ENCODE peak calls at places on chromosome 2, in six cellular contexts. X is GM06990; V is CD4-positive, alpha-beta T cell; N is endothelial cell; E is astrocyte of the spinal cord; T is hepatocyte. P is an unnamed sample.

GRCh38 chr2:172507199-172507598 is 48.7 kb upstream of the PDK1 start:
- DNase-seq in X (no peak), V (no peak), N (no peak), E (no peak), T (no peak), P (no peak)

GRCh38 chr2:70946832-70947442 is 11.2 kb downstream of the ATP6V1B1 start:
- DNase-seq in X (no peak), V (peak), N (peak), E (peak), T (peak), P (peak)

GRCh38 chr2:102540882-102541281 is 67.9 kb downstream of the SLC9A4 start:
- DNase-seq in X (no peak), V (no peak), N (no peak), E (no peak), T (peak), P (no peak)

GRCh38 chr2:230602562-230603230 is 109.9 kb upstream of the CAB39 start:
- DNase-seq in X (peak), V (peak), N (no peak), E (no peak), T (no peak), P (peak)

GRCh38 chr2:197159681-197160211 is 150.8 kb downstream of the ANKRD44 start:
- DNase-seq in X (no peak), V (no peak), N (no peak), E (peak), T (no peak), P (no peak)

GRCh38 chr2:42163444-42164045 is 5.6 kb upstream of the EML4 start:
- DNase-seq in X (no peak), V (no peak), N (no peak), E (no peak), T (no peak), P (no peak)

GRCh38 chr2:238582159-238582558 is 155.4 kb downstream of the ASB1 start:
- DNase-seq in X (no peak), V (no peak), N (no peak), E (peak), T (no peak), P (no peak)

GRCh38 chr2:20067992-20068727 is 16.7 kb upstream of the LAPTM4A start:
- DNase-seq in X (no peak), V (no peak), N (no peak), E (peak), T (no peak), P (no peak)

GRCh38 chr2:54569745-54570296 is 113.7 kb downstream of the SPTBN1 start:
- DNase-seq in X (peak), V (no peak), N (no peak), E (no peak), T (no peak), P (no peak)

GRCh38 chr2:182642328-182642727 is 73.7 kb upstream of the DNAJC10 start:
- DNase-seq in X (peak), V (peak), N (peak), E (peak), T (peak), P (peak)

GRCh38 chr2:129779783-129780182 is 199.7 kb upstream of the RAB6C start:
- DNase-seq in X (no peak), V (no peak), N (no peak), E (no peak), T (no peak), P (no peak)

GRCh38 chr2:160816916-160817315 is 323.3 kb upstream of the RBMS1 start:
- DNase-seq in X (no peak), V (no peak), N (no peak), E (no peak), T (no peak), P (no peak)

GRCh38 chr2:204913312-204913711 is 368.0 kb downstream of the PARD3B start:
- DNase-seq in X (no peak), V (no peak), N (no peak), E (no peak), T (no peak), P (no peak)
- TF ChIP-seq CTCF in X (no peak), V (no peak), N (no peak), E (no peak), T (no peak), P (no peak)

GRCh38 chr2:235149736-235150135 is 197.9 kb downstream of the SH3BP4 start:
- DNase-seq in X (no peak), V (no peak), N (no peak), E (no peak), T (peak), P (no peak)
- TF ChIP-seq CTCF in X (no peak), V (no peak), N (no peak), E (no peak), T (no peak), P (no peak)

DNA sequence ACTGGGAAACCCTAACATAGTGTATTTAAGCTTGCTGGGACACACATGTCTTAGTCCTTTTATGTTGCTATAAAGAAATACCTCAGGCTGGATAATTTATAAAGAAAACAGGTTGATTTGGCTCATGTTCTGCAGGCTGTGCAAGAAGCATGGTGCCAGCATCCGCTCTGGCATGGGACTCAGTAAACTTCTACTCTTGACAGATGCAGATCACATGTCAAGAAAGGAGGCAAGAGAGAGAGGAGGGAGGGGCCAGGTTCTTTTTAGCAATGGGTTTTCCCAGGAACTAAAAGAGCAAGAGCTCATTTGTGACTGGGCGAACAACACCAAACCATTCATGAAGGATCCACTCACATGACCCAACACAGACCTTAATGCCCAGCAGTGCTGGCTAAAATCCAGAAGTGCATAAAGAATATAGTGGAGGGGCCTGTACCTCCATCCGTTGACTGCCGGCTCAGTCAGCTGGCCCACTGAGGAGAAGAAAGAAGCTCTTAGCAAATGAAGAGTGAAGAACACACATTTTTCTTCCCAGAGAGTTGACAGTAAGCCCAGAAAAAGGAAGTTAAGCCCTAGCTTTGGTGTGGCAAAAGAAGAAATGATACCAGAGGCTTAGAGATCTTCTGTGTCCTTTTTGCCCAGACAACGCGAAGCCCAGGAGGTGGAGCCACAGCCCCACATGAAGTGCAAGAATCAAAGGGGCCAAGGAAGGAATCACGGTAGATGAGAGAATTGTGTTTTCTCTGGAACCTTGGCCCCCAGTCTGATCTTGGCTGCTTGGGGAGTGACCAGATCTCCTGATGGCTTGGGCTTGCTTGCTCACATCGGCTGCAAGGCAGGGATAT is 183.5 kb upstream of the FAM98A start:
- DNase-seq in X (no peak), V (no peak), N (no peak), E (no peak), T (no peak), P (no peak)
- TF ChIP-seq CTCF in X (peak), V (no peak), N (no peak), E (no peak), T (no peak), P (no peak)

DNA sequence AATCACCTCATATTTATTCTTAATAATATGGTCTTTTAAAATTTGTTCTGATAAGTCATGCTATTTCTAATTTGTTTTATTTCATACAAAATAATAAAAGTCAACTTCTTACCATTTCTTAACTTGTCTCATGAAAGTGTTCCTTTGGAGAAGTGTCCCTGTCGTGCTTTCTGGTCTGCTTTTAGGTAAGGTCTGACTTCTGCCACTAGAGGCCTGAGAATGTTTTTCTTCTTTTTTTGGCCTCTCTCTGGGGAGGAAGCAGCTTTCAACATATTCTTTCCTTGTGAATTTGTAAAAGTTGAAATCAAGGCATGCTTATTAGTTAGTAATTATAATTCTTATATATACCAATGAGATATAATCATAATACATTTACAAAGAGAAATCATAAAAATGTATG is 39.4 kb downstream of the MAP2 start:
- DNase-seq in X (no peak), V (no peak), N (no peak), E (no peak), T (no peak), P (no peak)
- TF ChIP-seq CTCF in X (peak), V (no peak), N (peak), E (peak), T (peak), P (no peak)

DNA sequence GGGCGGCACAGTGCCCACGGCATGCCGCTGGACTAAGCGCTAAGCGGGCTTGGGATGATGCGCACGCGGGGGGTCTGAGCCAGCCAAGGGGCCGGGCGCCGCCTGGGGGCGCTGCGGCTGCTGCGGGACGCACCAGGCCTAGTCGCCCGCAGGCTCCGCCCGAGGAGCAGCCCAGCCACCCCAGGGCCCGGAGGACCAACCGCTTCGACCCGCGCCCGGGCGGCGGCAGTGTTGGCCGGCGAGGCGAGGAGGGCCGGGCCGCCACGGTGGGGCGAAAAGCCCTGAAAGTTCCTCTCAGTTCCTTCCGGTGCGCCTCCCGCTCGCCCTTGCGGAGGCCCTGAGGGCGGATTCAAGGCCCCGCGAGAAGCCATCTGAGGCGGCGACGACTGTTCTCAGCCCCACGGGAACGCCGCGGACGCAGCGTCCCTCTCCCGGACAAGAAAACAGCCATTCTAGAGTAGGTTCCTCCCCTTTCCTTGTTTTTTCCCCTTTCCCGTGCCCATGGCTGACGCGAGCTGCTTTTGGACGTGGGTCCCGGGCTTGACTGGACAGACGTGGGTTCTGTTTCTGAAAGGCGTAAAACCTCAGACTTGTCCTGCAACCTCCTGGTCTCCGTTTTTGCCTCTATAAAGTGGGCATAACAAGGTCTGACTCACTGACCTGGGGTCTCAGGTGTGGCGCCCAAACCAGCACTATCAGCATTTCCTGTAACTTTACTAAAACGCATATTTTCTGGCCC is at the start of gene ANKAR:
- DNase-seq in X (peak), V (peak), N (peak), E (peak), T (peak), P (peak)
- TF ChIP-seq CTCF in X (peak), V (peak), N (peak), E (peak), T (peak), P (peak)